ENCODE peak calls at places on chromosomes 12 and 14, in six cellular contexts. A is cardiac fibroblast; Z is GM23338; O is CD8-positive, alpha-beta T cell; H is astrocyte; K is mucosa of descending colon. T is an unnamed sample.

GRCh38 chr14:77353469-77354141 is 23.3 kb downstream of the TMED8 start:
- DNase-seq in H (no peak), K (no peak), A (no peak), Z (no peak), O (no peak), T (no peak)

GRCh38 chr14:31921741-31922140 is 155.4 kb upstream of the ARHGAP5 start:
- DNase-seq in H (no peak), A (no peak), K (no peak), Z (no peak), O (no peak), T (no peak)

GRCh38 chr12:68939500-68939899 is 6.5 kb upstream of the CPM start:
- DNase-seq in H (no peak), Z (no peak), O (no peak), K (no peak), A (no peak), T (peak; percentile 18)

GRCh38 chr12:83250866-83251265 is 564.2 kb downstream of the TMTC2 start:
- DNase-seq in A (no peak), O (no peak), K (no peak), H (no peak), Z (no peak), T (no peak)

GRCh38 chr12:107651867-107652449 is 33.6 kb upstream of the PWP1 start:
- DNase-seq in H (no peak), A (no peak), O (no peak), Z (no peak), K (no peak), T (peak; percentile 24)

GRCh38 chr14:32366256-32366655 is 37.2 kb downstream of the AKAP6 start:
- DNase-seq in K (no peak), A (peak; percentile 55), H (peak; percentile 59), O (no peak), Z (peak; percentile 17), T (no peak)

GRCh38 chr12:83664650-83665049 is 977.9 kb downstream of the TMTC2 start:
- DNase-seq in K (no peak), A (no peak), H (no peak), O (no peak), Z (no peak), T (no peak)

GRCh38 chr12:5874514-5874913 is 70.5 kb downstream of the ANO2 start:
- DNase-seq in K (no peak), O (no peak), Z (no peak), H (no peak), A (no peak), T (no peak)

GRCh38 chr14:70027785-70028428 is 148.7 kb downstream of the SMOC1 start:
- DNase-seq in O (peak; percentile 67), Z (peak; percentile 89), K (peak; percentile 79), H (no peak), A (peak; percentile 56), T (peak; percentile 56)

GRCh38 chr14:85483037-85483436 is 46.9 kb upstream of the FLRT2 start:
- DNase-seq in H (peak; percentile 22), K (no peak), Z (no peak), A (peak; percentile 70), O (no peak), T (no peak)

GRCh38 chr12:128025856-128026255 is 241.1 kb upstream of the TMEM132C start:
- DNase-seq in A (no peak), K (peak; percentile 59), Z (no peak), H (no peak), O (no peak), T (no peak)

DNA sequence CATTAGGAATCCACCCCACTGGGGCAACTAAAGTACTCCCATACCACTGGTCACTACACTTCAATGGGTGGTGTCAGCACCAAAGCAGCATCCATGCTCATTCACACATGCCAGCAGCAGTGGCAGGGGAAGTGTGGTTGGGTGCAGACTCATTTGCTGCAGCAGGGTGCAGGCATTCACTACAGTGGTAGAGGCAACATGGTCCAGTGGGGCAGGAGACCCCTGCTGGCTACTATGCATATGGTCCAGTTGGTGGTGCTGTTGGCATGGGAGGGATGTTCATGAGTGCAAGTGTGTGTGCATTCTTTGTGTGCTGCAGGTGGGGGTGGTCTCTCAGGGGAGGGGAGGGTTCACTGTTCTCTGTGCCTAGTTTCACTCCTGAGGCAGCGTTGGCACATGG is 908.4 kb upstream of the NOVA1 start:
- DNase-seq in K (no peak), H (no peak), O (no peak), A (no peak), Z (peak; percentile 10), T (no peak)
- TF ChIP-seq CTCF in K (no peak), H (no peak), O (no peak), A (no peak), Z (peak; percentile 23), T (no peak)

GRCh38 chr12:122880668-122881067 is 15.3 kb downstream of the VPS37B start:
- DNase-seq in Z (peak; percentile 73), O (peak; percentile 48), A (peak; percentile 76), H (no peak), K (peak; percentile 28), T (no peak)
- H3K4me3 ChIP-seq in Z (no peak overlapping the region), O (no peak overlapping the region), A (no peak overlapping the region), H (no peak overlapping the region), K (no peak overlapping the region), T (no peak overlapping the region)

DNA sequence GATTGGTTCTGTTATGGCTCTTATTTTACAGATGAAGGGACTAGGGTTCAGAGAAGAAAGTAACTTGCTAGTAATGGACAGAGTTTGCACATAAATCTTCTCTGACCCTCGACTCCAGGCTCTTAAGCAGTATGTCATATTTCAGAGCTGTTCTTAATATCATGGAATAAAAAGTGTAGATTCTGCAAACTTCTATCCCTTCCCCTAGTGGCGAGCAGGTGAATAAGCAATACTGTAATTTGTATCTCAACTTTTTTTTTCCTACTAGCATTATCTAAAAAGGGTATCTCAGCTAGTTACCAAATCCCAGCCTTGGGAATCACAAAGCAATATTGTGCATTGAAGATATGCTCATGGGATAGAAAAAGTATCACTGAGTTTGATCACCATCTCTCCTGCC is 83.2 kb downstream of the ANO4 start:
- DNase-seq in Z (peak; percentile 14), K (no peak), O (no peak), H (no peak), A (no peak), T (no peak)
- TF ChIP-seq CTCF in Z (peak; percentile 78), K (no peak), O (no peak), H (peak; percentile 46), A (peak; percentile 31), T (peak; percentile 43)

GRCh38 chr12:95803817-95804216 is 13.3 kb upstream of the NTN4 start:
- DNase-seq in H (no peak), O (no peak), Z (no peak), A (no peak), K (no peak), T (no peak)
- H3K4me3 ChIP-seq in H (no peak overlapping the region), O (no peak overlapping the region), Z (no peak overlapping the region), A (no peak overlapping the region), K (no peak overlapping the region), T (no peak overlapping the region)

GRCh38 chr14:89767861-89768268 is 186.7 kb downstream of the EFCAB11 start:
- DNase-seq in K (no peak), O (peak; percentile 81), Z (peak; percentile 88), A (peak; percentile 73), H (peak; percentile 23), T (peak; percentile 63)
- TF ChIP-seq CTCF in K (peak; percentile 23), O (peak; percentile 87), Z (peak; percentile 80), A (peak; percentile 82), H (peak; percentile 71), T (peak; percentile 88)

GRCh38 chr12:89372584-89373370 is 20.5 kb upstream of the DUSP6 start:
- DNase-seq in H (no peak), A (peak; percentile 23), Z (peak; percentile 37), K (no peak), O (no peak), T (peak; percentile 54)
- H3K4me3 ChIP-seq in H (no peak overlapping the region), A (no peak overlapping the region), Z (no peak overlapping the region), K (no peak overlapping the region), O (no peak overlapping the region), T (no peak overlapping the region)

GRCh38 chr14:24710403-24711063 is 76.5 kb upstream of the GZMB start:
- DNase-seq in O (peak; percentile 68), Z (peak; percentile 78), H (peak; percentile 41), K (peak; percentile 52), A (peak; percentile 77), T (peak; percentile 58)
- TF ChIP-seq CTCF in O (peak; percentile 88), Z (peak; percentile 89), H (peak; percentile 79), K (peak; percentile 67), A (peak; percentile 90), T (peak; percentile 91)